ENCODE peak calls at places on chromosomes 2 and 18, in nine cellular contexts. S is kidney, F is fibroblast of pulmonary artery, L is progenitor cell of endocrine pancreas, I is B cell, G is mesothelial cell of epicardium, E is coronary artery, T is Caco-2, H is MCF 10A. K is an unnamed sample.
A peak's percentile ranks its signal among the peaks of the same experiment; 100 is the strongest.

GRCh38 chr2:224957540-224958465 is 84.5 kb downstream of the DOCK10 start:
- DNase-seq in S (no peak), F (no peak), L (no peak), I (peak; percentile 65), G (no peak), E (no peak), T (no peak), H (no peak), K (peak; percentile 71)

GRCh38 chr18:12886498-12887126 is 2.6 kb upstream of the PTPN2 start:
- DNase-seq in S (no peak), F (peak; percentile 24), L (no peak), I (peak; percentile 41), G (no peak), E (no peak), T (peak; percentile 20), H (peak; percentile 55), K (no peak)

GRCh38 chr2:141001750-141002149 is 1129.1 kb downstream of the LRP1B start:
- DNase-seq in S (no peak), F (peak; percentile 10), L (no peak), I (no peak), G (no peak), E (no peak), T (no peak), H (no peak), K (no peak)

GRCh38 chr18:34493566-34494358 is 216.3 kb upstream of the DTNA start:
- DNase-seq in S (peak; percentile 77), F (peak; percentile 1), L (peak; percentile 29), I (no peak), G (peak; percentile 56), E (peak; percentile 71), T (peak; percentile 37), H (no peak), K (peak; percentile 57)

GRCh38 chr2:41500895-41501294 is 546.9 kb upstream of the PKDCC start:
- DNase-seq in S (no peak), F (no peak), L (no peak), I (no peak), G (no peak), E (no peak), T (no peak), H (no peak), K (no peak)

GRCh38 chr2:25586726-25587144 is 86.6 kb downstream of the DTNB start:
- DNase-seq in S (no peak), F (no peak), L (no peak), I (no peak), G (no peak), E (no peak), T (no peak), H (peak; percentile 3), K (peak; percentile 67)

GRCh38 chr18:70263336-70263735 is 25.5 kb upstream of the SOCS6 start:
- DNase-seq in S (no peak), F (no peak), L (no peak), I (no peak), G (no peak), E (no peak), T (no peak), H (no peak), K (no peak)

GRCh38 chr2:174673876-174674275 is 76.3 kb upstream of the WIPF1 start:
- DNase-seq in S (no peak), F (peak; percentile 40), L (no peak), I (no peak), G (no peak), E (no peak), T (no peak), H (no peak), K (no peak)

GRCh38 chr18:55159027-55159426 is 199.8 kb upstream of the CCDC68 start:
- DNase-seq in S (no peak), F (no peak), L (no peak), I (no peak), G (no peak), E (no peak), T (no peak), H (no peak), K (no peak)

GRCh38 chr2:84946204-84947009 is 24.6 kb upstream of the KCMF1 start:
- DNase-seq in S (peak; percentile 80), F (peak; percentile 67), L (no peak), I (peak; percentile 74), G (no peak), E (no peak), T (peak; percentile 29), H (peak; percentile 85), K (peak; percentile 78)

GRCh38 chr2:25306767-25307368 is 34.9 kb downstream of the DNMT3A start:
- DNase-seq in S (no peak), F (no peak), L (no peak), I (no peak), G (no peak), E (no peak), T (no peak), H (peak; percentile 28), K (no peak)

GRCh38 chr2:96131818-96132745 is 6.2 kb downstream of the ASTL start:
- DNase-seq in S (no peak), F (no peak), L (no peak), I (no peak), G (no peak), E (no peak), T (no peak), H (no peak), K (no peak)

GRCh38 chr2:109232306-109232705 is 103.3 kb downstream of the SH3RF3 start:
- DNase-seq in S (no peak), F (no peak), L (no peak), I (peak; percentile 51), G (no peak), E (no peak), T (no peak), H (no peak), K (no peak)

GRCh38 chr2:226622484-226622883 is 177.1 kb downstream of the IRS1 start:
- DNase-seq in S (no peak), F (no peak), L (no peak), I (no peak), G (no peak), E (no peak), T (peak; percentile 2), H (peak; percentile 16), K (no peak)
- TF ChIP-seq CTCF in S (no peak), F (peak; percentile 20), L (peak; percentile 43), I (peak; percentile 16), G (no peak), E (no peak), T (no peak), H (no peak), K (no peak)

DNA sequence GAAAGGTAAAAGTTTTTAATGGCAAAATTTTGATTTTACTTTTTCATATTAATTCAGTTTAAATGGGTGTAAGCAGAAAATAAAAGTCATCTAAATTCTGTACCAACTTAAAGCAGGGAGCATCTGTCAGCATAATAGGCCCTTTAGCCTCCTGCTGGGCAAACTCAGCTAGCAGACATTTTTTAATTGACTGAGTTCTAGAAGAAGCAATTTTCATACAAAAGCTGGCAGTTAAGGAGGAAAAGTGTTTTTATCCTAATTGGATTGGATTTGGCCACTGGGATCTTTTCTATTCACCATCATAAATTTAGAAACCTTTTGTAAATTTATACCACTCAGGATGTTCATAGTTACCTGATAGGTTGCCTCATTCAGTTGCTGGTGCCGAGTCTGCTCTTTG is 262.7 kb upstream of the FSIP2 start:
- DNase-seq in S (no peak), F (no peak), L (no peak), I (no peak), G (no peak), E (no peak), T (no peak), H (no peak), K (no peak)
- TF ChIP-seq CTCF in S (no peak), F (no peak), L (peak; percentile 23), I (no peak), G (no peak), E (no peak), T (no peak), H (no peak), K (no peak)

GRCh38 chr2:187440101-187440500 is 8.0 kb downstream of the CALCRL start:
- DNase-seq in S (no peak), F (no peak), L (no peak), I (no peak), G (no peak), E (no peak), T (no peak), H (no peak), K (no peak)

GRCh38 chr2:187442778-187443177 is 5.3 kb downstream of the CALCRL start:
- DNase-seq in S (no peak), F (no peak), L (no peak), I (no peak), G (no peak), E (no peak), T (no peak), H (no peak), K (no peak)

GRCh38 chr2:187438459-187438858 is 9.6 kb downstream of the CALCRL start:
- DNase-seq in S (no peak), F (no peak), L (no peak), I (no peak), G (no peak), E (no peak), T (no peak), H (no peak), K (no peak)

DNA sequence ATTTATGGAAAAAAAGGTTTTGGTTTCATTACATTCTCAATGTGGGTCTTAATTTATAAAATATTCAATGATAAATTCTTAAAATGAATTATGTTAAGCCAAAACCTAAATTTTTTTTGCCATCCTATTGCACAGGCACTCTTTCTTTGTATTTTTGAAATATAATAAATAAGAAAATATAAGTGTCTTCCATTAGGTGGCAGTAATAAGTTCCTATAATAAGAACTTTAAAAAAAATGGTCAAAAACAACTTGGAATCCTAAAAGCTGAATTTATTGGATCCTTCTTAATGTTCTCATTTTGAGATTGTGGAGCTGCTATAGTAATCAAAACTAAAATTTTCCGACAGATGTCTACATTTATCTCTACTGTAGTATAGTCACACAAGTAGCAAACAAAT is 5.7 kb downstream of the CALCRL start:
- DNase-seq in S (no peak), F (no peak), L (no peak), I (no peak), G (no peak), E (no peak), T (no peak), H (no peak), K (no peak)
- TF ChIP-seq CTCF in S (no peak), F (peak; percentile 10), L (no peak), I (no peak), G (no peak), E (no peak), T (peak; percentile 19), H (no peak), K (no peak)

GRCh38 chr2:42906115-42906556 is 113.8 kb upstream of the HAAO start:
- DNase-seq in S (no peak), F (no peak), L (no peak), I (no peak), G (no peak), E (no peak), T (no peak), H (no peak), K (no peak)

GRCh38 chr2:42903821-42904575 is 111.6 kb upstream of the HAAO start:
- DNase-seq in S (no peak), F (no peak), L (no peak), I (no peak), G (no peak), E (peak; percentile 70), T (no peak), H (no peak), K (no peak)

GRCh38 chr2:42904576-42904876 is 112.1 kb upstream of the HAAO start:
- DNase-seq in S (no peak), F (no peak), L (no peak), I (no peak), G (no peak), E (no peak), T (no peak), H (no peak), K (no peak)

GRCh38 chr2:42906557-42907380 is 114.4 kb upstream of the HAAO start:
- DNase-seq in S (peak; percentile 94), F (no peak), L (no peak), I (no peak), G (peak; percentile 58), E (peak; percentile 87), T (no peak), H (peak; percentile 39), K (no peak)

GRCh38 chr2:42905341-42906114 is 113.1 kb upstream of the HAAO start:
- DNase-seq in S (no peak), F (no peak), L (no peak), I (no peak), G (no peak), E (peak; percentile 74), T (no peak), H (no peak), K (no peak)
- TF ChIP-seq CTCF in S (no peak), F (no peak), L (peak; percentile 17), I (no peak), G (no peak), E (no peak), T (no peak), H (no peak), K (no peak)